ENCODE peak calls at places on chromosome 9, in four cellular contexts. One of them, this sample, is unnamed.

GRCh38 chr9:121883281-121884056 is 209.6 kb downstream of the TTLL11 start:
- DNase-seq in progenitor cell of endocrine pancreas: no peak
- DNase-seq in CD4-positive, alpha-beta T cell: no peak
- DNase-seq in AG04449: no peak
- DNase-seq in this sample: no peak

GRCh38 chr9:95570150-95570549 is 53.4 kb upstream of the PTCH1 start:
- DNase-seq in CD4-positive, alpha-beta T cell: no peak
- DNase-seq in progenitor cell of endocrine pancreas: no peak
- DNase-seq in AG04449: no peak
- DNase-seq in this sample: no peak

GRCh38 chr9:70534058-70534457 is 119.6 kb upstream of the KLF9 start:
- DNase-seq in AG04449: no peak
- DNase-seq in progenitor cell of endocrine pancreas: no peak
- DNase-seq in CD4-positive, alpha-beta T cell: no peak
- DNase-seq in this sample: no peak

GRCh38 chr9:137634016-137634415 is 15.2 kb downstream of the EHMT1 start:
- DNase-seq in progenitor cell of endocrine pancreas: no peak
- DNase-seq in CD4-positive, alpha-beta T cell: no peak
- DNase-seq in AG04449: no peak
- DNase-seq in this sample: no peak

GRCh38 chr9:133579601-133580415 is 29.4 kb downstream of the FAM163B start:
- DNase-seq in CD4-positive, alpha-beta T cell: no peak
- DNase-seq in AG04449: no peak
- DNase-seq in progenitor cell of endocrine pancreas: no peak
- DNase-seq in this sample: no peak

GRCh38 chr9:121929893-121930875 is 162.9 kb downstream of the TTLL11 start:
- DNase-seq in CD4-positive, alpha-beta T cell: no peak
- DNase-seq in progenitor cell of endocrine pancreas: peak; percentile 34
- DNase-seq in AG04449: no peak
- DNase-seq in this sample: no peak

GRCh38 chr9:121294866-121295661 is 27.1 kb downstream of the GSN start:
- DNase-seq in CD4-positive, alpha-beta T cell: no peak
- DNase-seq in progenitor cell of endocrine pancreas: no peak
- DNase-seq in AG04449: no peak
- DNase-seq in this sample: no peak

GRCh38 chr9:98931990-98932389 is 11.7 kb upstream of the COL15A1 start:
- DNase-seq in CD4-positive, alpha-beta T cell: no peak
- DNase-seq in progenitor cell of endocrine pancreas: no peak
- DNase-seq in AG04449: no peak
- DNase-seq in this sample: no peak

GRCh38 chr9:124928116-124928515 is 12.8 kb downstream of the GOLGA1 start:
- DNase-seq in AG04449: no peak
- DNase-seq in progenitor cell of endocrine pancreas: no peak
- DNase-seq in CD4-positive, alpha-beta T cell: no peak
- DNase-seq in this sample: no peak

GRCh38 chr9:91842358-91842757 is 107.7 kb downstream of the ROR2 start:
- DNase-seq in AG04449: no peak
- DNase-seq in progenitor cell of endocrine pancreas: no peak
- DNase-seq in CD4-positive, alpha-beta T cell: no peak
- DNase-seq in this sample: no peak

GRCh38 chr9:16213781-16214515 is 656.5 kb downstream of the BNC2 start:
- DNase-seq in AG04449: peak; percentile 90
- DNase-seq in CD4-positive, alpha-beta T cell: no peak
- DNase-seq in progenitor cell of endocrine pancreas: no peak
- DNase-seq in this sample: no peak

GRCh38 chr9:36008774-36009300 is 27.9 kb upstream of the RECK start:
- DNase-seq in CD4-positive, alpha-beta T cell: peak; percentile 42
- DNase-seq in progenitor cell of endocrine pancreas: peak; percentile 30
- DNase-seq in AG04449: no peak
- DNase-seq in this sample: no peak

GRCh38 chr9:98006127-98006796 is 23.1 kb downstream of the ANP32B start:
- DNase-seq in AG04449: no peak
- DNase-seq in CD4-positive, alpha-beta T cell: no peak
- DNase-seq in progenitor cell of endocrine pancreas: no peak
- DNase-seq in this sample: no peak

DNA sequence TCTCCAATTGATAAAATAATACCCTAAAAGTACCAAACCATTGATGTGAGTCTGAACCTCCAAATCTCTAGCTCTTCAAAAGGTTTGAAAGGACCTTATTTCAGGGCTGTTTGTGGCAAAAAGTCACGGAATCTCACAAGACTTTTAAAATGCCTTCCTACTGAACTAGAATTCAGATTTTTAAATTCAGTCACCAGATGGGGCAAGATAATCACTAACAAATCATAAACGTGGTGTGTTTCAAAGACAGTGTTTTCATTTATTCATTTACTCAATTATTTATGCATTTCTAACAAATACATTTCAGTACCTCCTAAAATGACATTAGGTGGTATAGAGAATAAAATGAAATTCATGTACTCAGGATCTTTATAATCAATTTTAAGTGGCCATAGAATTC is 68.2 kb upstream of the SMC2 start:
- DNase-seq in CD4-positive, alpha-beta T cell: no peak
- DNase-seq in progenitor cell of endocrine pancreas: no peak
- DNase-seq in AG04449: no peak
- DNase-seq in this sample: no peak
- TF ChIP-seq CTCF in CD4-positive, alpha-beta T cell: no peak
- TF ChIP-seq CTCF in progenitor cell of endocrine pancreas: no peak
- TF ChIP-seq CTCF in AG04449: no peak
- TF ChIP-seq CTCF in this sample: no peak

GRCh38 chr9:22813520-22813919 is 366.9 kb downstream of the DMRTA1 start:
- DNase-seq in CD4-positive, alpha-beta T cell: no peak
- DNase-seq in progenitor cell of endocrine pancreas: no peak
- DNase-seq in AG04449: no peak
- DNase-seq in this sample: no peak
- TF ChIP-seq CTCF in CD4-positive, alpha-beta T cell: no peak
- TF ChIP-seq CTCF in progenitor cell of endocrine pancreas: peak; percentile 61
- TF ChIP-seq CTCF in AG04449: no peak
- TF ChIP-seq CTCF in this sample: peak; percentile 69

DNA sequence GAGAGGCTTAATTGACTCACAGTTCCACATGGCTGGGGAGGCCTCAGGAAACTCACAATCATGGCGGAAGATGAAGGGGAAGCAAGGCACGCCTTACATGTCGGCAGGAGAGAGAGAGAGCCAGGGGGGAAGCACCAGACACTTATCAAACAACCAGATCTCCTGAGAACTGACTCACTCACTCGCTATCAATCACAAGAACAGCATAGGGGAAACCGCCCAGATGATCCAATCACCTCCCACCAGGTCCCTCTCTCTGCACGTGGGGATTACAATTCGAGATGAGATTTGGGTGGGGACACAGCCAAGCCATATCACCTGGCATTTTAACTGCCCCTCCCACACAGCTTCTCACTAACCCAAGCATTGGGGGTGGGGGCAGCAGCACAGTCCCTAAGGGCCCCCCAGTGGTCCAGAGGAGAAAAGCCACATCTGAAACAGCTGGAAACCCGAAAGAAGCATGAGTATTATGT is 76.1 kb upstream of the ASS1 start:
- DNase-seq in AG04449: no peak
- DNase-seq in progenitor cell of endocrine pancreas: no peak
- DNase-seq in CD4-positive, alpha-beta T cell: no peak
- DNase-seq in this sample: no peak
- TF ChIP-seq CTCF in AG04449: no peak
- TF ChIP-seq CTCF in progenitor cell of endocrine pancreas: no peak
- TF ChIP-seq CTCF in CD4-positive, alpha-beta T cell: no peak
- TF ChIP-seq CTCF in this sample: no peak

DNA sequence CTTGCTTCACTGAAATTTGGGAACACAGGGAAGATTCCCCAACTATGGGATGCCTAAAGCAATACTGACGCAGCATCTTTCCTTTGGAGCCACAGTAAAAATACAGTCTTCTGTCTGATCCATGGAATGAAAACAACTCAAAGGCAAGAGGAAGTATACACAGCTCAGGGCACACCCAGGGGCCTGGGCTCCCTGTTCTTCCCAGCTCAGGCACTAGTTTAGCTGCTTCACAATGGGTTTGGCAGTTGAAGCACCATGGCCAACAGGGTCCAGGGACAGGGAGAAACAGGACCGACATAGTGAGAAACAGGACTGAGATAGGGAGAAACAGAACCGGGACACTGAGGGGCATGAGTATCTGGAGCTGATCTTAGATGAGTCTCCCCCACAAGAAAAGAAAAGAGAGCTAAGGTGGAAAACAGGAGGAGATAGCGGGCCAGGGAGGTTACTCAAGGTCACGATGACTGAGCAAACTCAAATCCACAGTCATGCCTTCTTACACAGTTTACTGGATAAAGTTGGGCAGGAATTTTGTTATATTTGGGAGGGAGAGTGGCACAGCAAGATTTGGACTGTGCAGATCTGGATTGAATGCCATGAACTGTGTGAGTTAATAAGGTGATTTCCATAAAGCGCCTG is 198.8 kb downstream of the SMARCA2 start:
- DNase-seq in progenitor cell of endocrine pancreas: no peak
- DNase-seq in CD4-positive, alpha-beta T cell: no peak
- DNase-seq in AG04449: no peak
- DNase-seq in this sample: no peak
- TF ChIP-seq CTCF in progenitor cell of endocrine pancreas: no peak
- TF ChIP-seq CTCF in CD4-positive, alpha-beta T cell: no peak
- TF ChIP-seq CTCF in AG04449: no peak
- TF ChIP-seq CTCF in this sample: no peak

GRCh38 chr9:89177021-89177400 is 1.6 kb downstream of the SHC3 start:
- DNase-seq in AG04449: no peak
- DNase-seq in progenitor cell of endocrine pancreas: no peak
- DNase-seq in CD4-positive, alpha-beta T cell: no peak
- DNase-seq in this sample: no peak

GRCh38 chr9:89174291-89174690 is 4.3 kb downstream of the SHC3 start:
- DNase-seq in AG04449: no peak
- DNase-seq in progenitor cell of endocrine pancreas: no peak
- DNase-seq in CD4-positive, alpha-beta T cell: no peak
- DNase-seq in this sample: no peak

GRCh38 chr9:89178162-89179120 is at the start of gene SHC3:
- DNase-seq in AG04449: no peak
- DNase-seq in CD4-positive, alpha-beta T cell: no peak
- DNase-seq in progenitor cell of endocrine pancreas: peak; percentile 20
- DNase-seq in this sample: no peak

GRCh38 chr9:89177401-89178161 is 1.0 kb downstream of the SHC3 start:
- DNase-seq in CD4-positive, alpha-beta T cell: no peak
- DNase-seq in AG04449: no peak
- DNase-seq in progenitor cell of endocrine pancreas: peak; percentile 19
- DNase-seq in this sample: no peak

GRCh38 chr9:89175739-89176360 is 2.8 kb downstream of the SHC3 start:
- DNase-seq in CD4-positive, alpha-beta T cell: no peak
- DNase-seq in AG04449: no peak
- DNase-seq in progenitor cell of endocrine pancreas: no peak
- DNase-seq in this sample: no peak
- TF ChIP-seq CTCF in CD4-positive, alpha-beta T cell: no peak
- TF ChIP-seq CTCF in AG04449: no peak
- TF ChIP-seq CTCF in progenitor cell of endocrine pancreas: no peak
- TF ChIP-seq CTCF in this sample: peak; percentile 64

DNA sequence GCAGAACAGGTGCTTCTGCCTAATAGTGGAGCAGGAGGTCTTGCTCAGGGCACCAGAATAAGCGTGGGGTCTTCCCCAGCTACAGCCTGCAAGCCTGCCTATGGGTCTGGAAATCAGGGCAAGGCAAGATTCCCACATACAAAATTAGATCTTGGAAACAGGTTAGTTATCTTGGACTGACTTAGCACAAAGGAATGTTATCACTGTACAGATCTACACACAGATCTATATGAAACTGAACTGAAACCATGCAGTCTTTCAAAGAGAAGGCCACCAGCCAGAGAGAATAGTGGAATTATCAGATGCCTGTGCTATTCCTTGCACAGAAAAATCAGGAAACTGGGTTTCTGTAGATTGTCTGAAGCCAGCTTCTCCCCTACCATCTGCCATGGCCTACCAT is 585.7 kb downstream of the ACTL7B start:
- DNase-seq in CD4-positive, alpha-beta T cell: no peak
- DNase-seq in progenitor cell of endocrine pancreas: no peak
- DNase-seq in AG04449: no peak
- DNase-seq in this sample: no peak
- TF ChIP-seq CTCF in CD4-positive, alpha-beta T cell: no peak
- TF ChIP-seq CTCF in progenitor cell of endocrine pancreas: no peak
- TF ChIP-seq CTCF in AG04449: no peak
- TF ChIP-seq CTCF in this sample: no peak

GRCh38 chr9:110183208-110184145 is 24.5 kb downstream of the C9orf152 start:
- DNase-seq in progenitor cell of endocrine pancreas: peak; percentile 54
- DNase-seq in AG04449: peak; percentile 12
- DNase-seq in CD4-positive, alpha-beta T cell: peak; percentile 5
- DNase-seq in this sample: no peak
- TF ChIP-seq CTCF in progenitor cell of endocrine pancreas: peak; percentile 84
- TF ChIP-seq CTCF in AG04449: peak; percentile 74
- TF ChIP-seq CTCF in CD4-positive, alpha-beta T cell: peak; percentile 82
- TF ChIP-seq CTCF in this sample: peak; percentile 89

This sample was measured in type B pancreatic cell.